ENCODE peak calls at places on chromosome 13, in six cellular contexts. O is uterus, W is bronchial epithelial cell, N is AG04449, C is HL-60, B is foreskin fibroblast. U is an unnamed sample.

GRCh38 chr13:60427285-60427684 is 30.3 kb downstream of the TDRD3 start:
- DNase-seq in O (no peak), W (no peak), N (no peak), C (no peak), B (no peak), U (no peak)

GRCh38 chr13:30844548-30845296 is 61.3 kb upstream of the MEDAG start:
- DNase-seq in O (no peak), W (no peak), N (no peak), C (no peak), B (no peak), U (no peak)

GRCh38 chr13:106373989-106374572 is 161.4 kb downstream of the EFNB2 start:
- DNase-seq in O (peak), W (peak), N (no peak), C (no peak), B (peak), U (peak)

GRCh38 chr13:41751277-41751676 is 209.6 kb downstream of the VWA8 start:
- DNase-seq in O (peak), W (no peak), N (peak), C (no peak), B (peak), U (peak)

GRCh38 chr13:101406787-101407186 is 9.5 kb downstream of the NALCN start:
- DNase-seq in O (no peak), W (peak), N (no peak), C (no peak), B (peak), U (no peak)

GRCh38 chr13:21837841-21838551 is 167.1 kb downstream of the FGF9 start:
- DNase-seq in O (peak), W (no peak), N (no peak), C (no peak), B (no peak), U (no peak)

GRCh38 chr13:52840066-52840465 is 8.4 kb downstream of the PCDH8 start:
- DNase-seq in O (no peak), W (no peak), N (no peak), C (no peak), B (no peak), U (no peak)

GRCh38 chr13:23175920-23176319 is 4.9 kb upstream of the SGCG start:
- DNase-seq in O (no peak), W (peak), N (no peak), C (no peak), B (peak), U (no peak)

GRCh38 chr13:99690426-99691189 is 189.3 kb downstream of the TM9SF2 start:
- DNase-seq in O (no peak), W (no peak), N (no peak), C (no peak), B (no peak), U (no peak)

GRCh38 chr13:97267418-97268059 is 45.4 kb downstream of the MBNL2 start:
- DNase-seq in O (no peak), W (no peak), N (no peak), C (no peak), B (no peak), U (no peak)

GRCh38 chr13:97269603-97270002 is 47.5 kb downstream of the MBNL2 start:
- DNase-seq in O (no peak), W (no peak), N (no peak), C (no peak), B (no peak), U (no peak)

GRCh38 chr13:97266734-97267417 is 44.7 kb downstream of the MBNL2 start:
- DNase-seq in O (no peak), W (no peak), N (no peak), C (no peak), B (no peak), U (no peak)

GRCh38 chr13:97266328-97266727 is 44.2 kb downstream of the MBNL2 start:
- DNase-seq in O (no peak), W (no peak), N (no peak), C (no peak), B (no peak), U (no peak)

GRCh38 chr13:97268772-97269171 is 46.6 kb downstream of the MBNL2 start:
- DNase-seq in O (no peak), W (no peak), N (no peak), C (no peak), B (no peak), U (no peak)
- TF ChIP-seq CTCF in O (no peak), W (no peak), N (no peak), C (no peak), B (no peak), U (no peak)

DNA sequence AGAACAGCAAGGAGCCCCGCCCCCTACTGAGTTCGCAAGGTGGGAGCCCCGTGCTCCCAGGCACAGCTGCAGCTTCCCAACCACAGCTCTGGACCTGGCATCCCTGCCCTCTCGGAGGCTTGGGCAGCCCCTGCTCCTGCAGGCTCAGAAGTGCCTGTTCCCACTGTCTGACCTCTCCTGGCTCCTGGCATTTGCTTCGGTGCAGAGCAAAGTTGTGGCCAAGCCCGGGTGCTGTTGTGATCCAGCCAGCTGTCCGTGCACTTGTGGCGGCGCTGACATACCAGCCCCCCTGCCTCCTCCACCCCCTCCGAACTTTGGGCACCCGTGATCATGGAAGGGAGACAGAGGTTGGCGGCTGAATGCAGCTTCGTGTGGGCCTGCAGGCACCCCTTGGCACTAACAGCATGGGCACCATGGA is 1386.8 kb downstream of the PCDH9 start:
- DNase-seq in O (no peak), W (no peak), N (no peak), C (no peak), B (no peak), U (no peak)
- TF ChIP-seq CTCF in O (no peak), W (no peak), N (no peak), C (no peak), B (no peak), U (no peak)

DNA sequence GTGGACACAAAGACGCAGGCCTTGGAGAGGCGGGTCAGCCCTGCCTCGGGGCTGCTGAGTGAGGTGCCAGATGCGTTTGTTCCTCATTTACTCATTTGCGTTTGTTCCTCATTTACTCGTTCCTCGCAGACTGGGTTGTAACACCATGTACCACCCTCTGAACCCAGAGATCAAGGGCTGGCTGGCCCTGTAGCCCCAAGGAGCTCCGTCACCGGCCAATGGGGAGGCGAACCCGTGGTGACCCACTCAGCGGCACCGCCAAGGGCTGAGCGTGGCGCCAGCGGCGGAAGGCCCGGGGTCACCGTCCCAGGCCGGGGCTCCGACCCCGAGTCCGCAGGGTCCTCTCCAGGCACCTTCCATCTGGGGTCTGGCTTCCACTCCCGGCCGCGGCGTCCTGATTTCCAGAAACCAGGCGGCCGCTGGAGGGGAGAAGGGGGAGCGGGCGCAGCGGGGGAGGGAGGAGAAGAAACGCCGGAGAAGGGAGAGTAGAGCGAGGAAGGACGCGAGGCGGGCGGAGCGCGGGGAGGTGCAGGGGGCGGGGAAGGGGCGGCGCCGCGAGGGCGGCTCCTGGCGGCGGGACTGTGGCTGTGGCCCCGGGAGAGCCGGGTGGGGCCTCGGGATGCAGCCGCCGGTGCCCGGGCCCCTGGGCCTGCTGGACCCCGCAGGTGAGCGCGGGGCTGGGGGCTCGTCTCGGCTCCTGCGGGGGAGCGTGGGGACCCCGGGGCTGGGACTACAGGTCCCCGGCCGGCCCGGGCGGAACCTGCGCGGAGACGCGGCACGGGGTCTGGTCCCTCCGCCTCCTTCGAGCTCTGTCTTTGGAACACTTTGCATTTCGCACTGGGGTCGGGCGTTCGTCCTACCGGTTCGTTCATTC is at the start of gene TMEM255B:
- DNase-seq in O (peak), W (peak), N (no peak), C (no peak), B (peak), U (no peak)
- TF ChIP-seq CTCF in O (no peak), W (no peak), N (peak), C (no peak), B (no peak), U (no peak)

GRCh38 chr13:86447479-86447878 is 648.3 kb upstream of the SLITRK6 start:
- DNase-seq in O (no peak), W (no peak), N (no peak), C (no peak), B (no peak), U (no peak)
- TF ChIP-seq CTCF in O (no peak), W (no peak), N (no peak), C (no peak), B (no peak), U (no peak)

DNA sequence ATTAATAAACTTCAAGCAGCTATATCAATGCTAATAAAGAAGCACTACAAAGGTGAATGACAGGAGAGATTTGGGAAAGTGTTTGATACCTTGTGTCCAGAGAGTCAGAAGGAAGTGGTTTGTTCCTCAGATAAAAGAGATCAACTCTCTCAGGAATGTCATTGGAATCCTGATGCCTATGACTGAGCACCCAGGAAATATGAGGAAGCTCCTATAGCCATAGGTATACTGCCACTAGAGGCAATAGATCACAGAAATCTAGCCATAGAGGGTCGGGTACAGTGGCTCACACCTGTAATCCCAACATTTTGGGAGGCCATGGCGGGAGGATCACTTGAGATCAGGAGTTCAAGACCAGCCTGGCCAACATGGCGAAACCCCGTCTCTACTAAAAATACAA is 612.6 kb downstream of the DACH1 start:
- DNase-seq in O (no peak), W (peak), N (no peak), C (no peak), B (no peak), U (no peak)
- TF ChIP-seq CTCF in O (no peak), W (no peak), N (no peak), C (no peak), B (no peak), U (no peak)

GRCh38 chr13:48050550-48050949 is 13.0 kb downstream of the NUDT15 start:
- DNase-seq in O (no peak), W (no peak), N (no peak), C (no peak), B (no peak), U (no peak)
- TF ChIP-seq CTCF in O (no peak), W (no peak), N (no peak), C (no peak), B (no peak), U (no peak)

GRCh38 chr13:98397861-98398260 is 179.0 kb downstream of the STK24 start:
- DNase-seq in O (no peak), W (no peak), N (no peak), C (no peak), B (no peak), U (no peak)

GRCh38 chr13:98394820-98395510 is 181.9 kb downstream of the STK24 start:
- DNase-seq in O (no peak), W (no peak), N (no peak), C (no peak), B (no peak), U (no peak)

GRCh38 chr13:98396071-98396710 is 180.7 kb downstream of the STK24 start:
- DNase-seq in O (no peak), W (no peak), N (no peak), C (no peak), B (no peak), U (no peak)

GRCh38 chr13:98399756-98400155 is 177.2 kb downstream of the STK24 start:
- DNase-seq in O (no peak), W (no peak), N (peak), C (no peak), B (peak), U (peak)

GRCh38 chr13:98397221-98397620 is 179.7 kb downstream of the STK24 start:
- DNase-seq in O (no peak), W (no peak), N (no peak), C (no peak), B (peak), U (no peak)
- TF ChIP-seq CTCF in O (peak), W (no peak), N (peak), C (no peak), B (peak), U (peak)

GRCh38 chr13:50153888-50154287 is 138.6 kb downstream of the KCNRG start:
- DNase-seq in O (no peak), W (no peak), N (no peak), C (no peak), B (no peak), U (no peak)
- TF ChIP-seq CTCF in O (no peak), W (no peak), N (no peak), C (no peak), B (no peak), U (no peak)

GRCh38 chr13:43303040-43303729 is 279.8 kb downstream of the DNAJC15 start:
- DNase-seq in O (peak), W (peak), N (no peak), C (no peak), B (peak), U (no peak)

GRCh38 chr13:43305416-43305815 is 282.0 kb downstream of the DNAJC15 start:
- DNase-seq in O (no peak), W (peak), N (no peak), C (no peak), B (no peak), U (no peak)

GRCh38 chr13:43304449-43304848 is 281.1 kb downstream of the DNAJC15 start:
- DNase-seq in O (no peak), W (no peak), N (no peak), C (no peak), B (no peak), U (no peak)

GRCh38 chr13:43306364-43306763 is 283.0 kb downstream of the DNAJC15 start:
- DNase-seq in O (no peak), W (no peak), N (no peak), C (no peak), B (no peak), U (no peak)

DNA sequence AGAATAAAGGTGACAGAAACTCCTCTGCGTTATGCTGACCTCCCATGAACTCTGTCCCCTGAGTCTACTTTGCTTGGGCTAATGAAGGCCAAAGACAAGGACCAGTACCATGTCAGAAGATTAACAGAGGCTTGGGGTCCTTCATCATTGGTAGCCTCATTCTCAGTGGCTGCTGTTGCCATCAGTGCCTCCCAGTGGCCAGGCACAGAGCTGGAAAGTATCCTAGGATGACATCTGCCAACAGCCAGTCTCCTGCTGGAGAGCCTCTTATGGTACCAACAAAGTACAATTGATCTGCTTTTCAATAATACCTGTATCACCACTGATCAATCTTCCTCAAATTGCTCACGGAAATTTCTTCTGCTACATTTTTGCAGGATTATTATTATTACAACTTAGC is 281.6 kb downstream of the DNAJC15 start:
- DNase-seq in O (no peak), W (no peak), N (no peak), C (no peak), B (no peak), U (no peak)
- TF ChIP-seq CTCF in O (no peak), W (peak), N (no peak), C (no peak), B (no peak), U (peak)

U was measured in AG09309.